ENCODE peak calls at places on chromosomes 11 and 22, in six cellular contexts. B is astrocyte of the spinal cord, I is adrenal gland, T is pancreas, S is body of pancreas, E is uterus. D is an unnamed sample.

GRCh38 chr22:26646158-26646557 is 11.2 kb upstream of the MIAT start:
- DNase-seq in B (no peak), I (no peak), T (no peak), S (no peak), E (no peak), D (peak)

GRCh38 chr11:14860511-14860910 is 31.5 kb downstream of the CYP2R1 start:
- DNase-seq in B (no peak), I (no peak), T (no peak), S (no peak), E (no peak), D (no peak)

GRCh38 chr11:26778000-26778757 is 56.3 kb upstream of the SLC5A12 start:
- DNase-seq in B (peak), I (no peak), T (no peak), S (no peak), E (peak), D (peak)

GRCh38 chr11:75078233-75078632 is 18.4 kb downstream of the OR2AT4 start:
- DNase-seq in B (peak), I (no peak), T (no peak), S (no peak), E (no peak), D (peak)

GRCh38 chr11:85791326-85791990 is 19.5 kb downstream of the SYTL2 start:
- DNase-seq in B (no peak), I (no peak), T (no peak), S (no peak), E (no peak), D (no peak)

GRCh38 chr11:46472662-46472994 is 81.1 kb upstream of the CHRM4 start:
- DNase-seq in B (no peak), I (peak), T (peak), S (peak), E (no peak), D (no peak)

GRCh38 chr11:123235117-123235686 is 40.2 kb upstream of the CLMP start:
- DNase-seq in B (no peak), I (peak), T (peak), S (peak), E (peak), D (peak)

GRCh38 chr22:46791201-46791731 is 28.8 kb downstream of the TBC1D22A start:
- DNase-seq in B (peak), I (peak), T (no peak), S (no peak), E (peak), D (peak)

GRCh38 chr11:67997460-67997921 is 6.4 kb downstream of the UNC93B1 start:
- DNase-seq in B (no peak), I (peak), T (no peak), S (no peak), E (no peak), D (no peak)

GRCh38 chr11:15873501-15873900 is 482.8 kb downstream of the SOX6 start:
- DNase-seq in B (no peak), I (no peak), T (no peak), S (no peak), E (no peak), D (no peak)

GRCh38 chr22:49728566-49729271 is 99.0 kb downstream of the BRD1 start:
- DNase-seq in B (no peak), I (no peak), T (no peak), S (no peak), E (no peak), D (no peak)

GRCh38 chr22:40036591-40037225 is 42.0 kb downstream of the FAM83F start:
- DNase-seq in B (peak), I (peak), T (peak), S (peak), E (peak), D (peak)

GRCh38 chr11:105975128-105975527 is 46.9 kb downstream of the MSANTD4 start:
- DNase-seq in B (peak), I (no peak), T (no peak), S (no peak), E (no peak), D (peak)

GRCh38 chr11:28289444-28289843 is 181.3 kb downstream of the METTL15 start:
- DNase-seq in B (peak), I (no peak), T (no peak), S (no peak), E (no peak), D (no peak)

GRCh38 chr11:112459001-112459400 is 198.3 kb upstream of the PLET1 start:
- DNase-seq in B (no peak), I (no peak), T (no peak), S (no peak), E (no peak), D (peak)

GRCh38 chr11:68974421-68975194 is 6.2 kb downstream of the MRGPRD start:
- DNase-seq in B (no peak), I (no peak), T (no peak), S (no peak), E (no peak), D (peak)

GRCh38 chr11:79400717-79401330 is 40.0 kb downstream of the TENM4 start:
- DNase-seq in B (peak), I (peak), T (peak), S (no peak), E (no peak), D (peak)

GRCh38 chr11:63574856-63575602 is 11.8 kb upstream of the PLAAT2 start:
- DNase-seq in B (peak), I (peak), T (no peak), S (no peak), E (peak), D (peak)

GRCh38 chr22:44685384-44686056 is 16.5 kb upstream of the PRR5 start:
- DNase-seq in B (no peak), I (peak), T (no peak), S (no peak), E (no peak), D (peak)

GRCh38 chr11:66851698-66852465 is 5.0 kb upstream of the LRFN4 start:
- DNase-seq in B (no peak), I (no peak), T (peak), S (no peak), E (no peak), D (no peak)

GRCh38 chr11:19405966-19406365 is 165.2 kb upstream of the E2F8 start:
- DNase-seq in B (no peak), I (no peak), T (no peak), S (no peak), E (no peak), D (no peak)

GRCh38 chr22:31613904-31614296 is 48.1 kb downstream of the PISD start:
- DNase-seq in B (no peak), I (no peak), T (no peak), S (no peak), E (no peak), D (no peak)

GRCh38 chr11:104402812-104403521 is 239.0 kb upstream of the PDGFD start:
- DNase-seq in B (no peak), I (no peak), T (no peak), S (no peak), E (no peak), D (no peak)

GRCh38 chr22:50576070-50576469 is 2.2 kb downstream of the CPT1B start:
- DNase-seq in B (peak), I (no peak), T (no peak), S (no peak), E (no peak), D (peak)

GRCh38 chr11:116513894-116514293 is 258.9 kb downstream of the BUD13 start:
- DNase-seq in B (peak), I (peak), T (no peak), S (no peak), E (no peak), D (peak)

GRCh38 chr22:23831781-23832180 is 7.0 kb downstream of the DERL3 start:
- DNase-seq in B (no peak), I (no peak), T (no peak), S (no peak), E (no peak), D (no peak)

GRCh38 chr11:19597194-19597593 is 115.4 kb upstream of the NAV2 start:
- DNase-seq in B (peak), I (no peak), T (no peak), S (no peak), E (no peak), D (peak)

DNA sequence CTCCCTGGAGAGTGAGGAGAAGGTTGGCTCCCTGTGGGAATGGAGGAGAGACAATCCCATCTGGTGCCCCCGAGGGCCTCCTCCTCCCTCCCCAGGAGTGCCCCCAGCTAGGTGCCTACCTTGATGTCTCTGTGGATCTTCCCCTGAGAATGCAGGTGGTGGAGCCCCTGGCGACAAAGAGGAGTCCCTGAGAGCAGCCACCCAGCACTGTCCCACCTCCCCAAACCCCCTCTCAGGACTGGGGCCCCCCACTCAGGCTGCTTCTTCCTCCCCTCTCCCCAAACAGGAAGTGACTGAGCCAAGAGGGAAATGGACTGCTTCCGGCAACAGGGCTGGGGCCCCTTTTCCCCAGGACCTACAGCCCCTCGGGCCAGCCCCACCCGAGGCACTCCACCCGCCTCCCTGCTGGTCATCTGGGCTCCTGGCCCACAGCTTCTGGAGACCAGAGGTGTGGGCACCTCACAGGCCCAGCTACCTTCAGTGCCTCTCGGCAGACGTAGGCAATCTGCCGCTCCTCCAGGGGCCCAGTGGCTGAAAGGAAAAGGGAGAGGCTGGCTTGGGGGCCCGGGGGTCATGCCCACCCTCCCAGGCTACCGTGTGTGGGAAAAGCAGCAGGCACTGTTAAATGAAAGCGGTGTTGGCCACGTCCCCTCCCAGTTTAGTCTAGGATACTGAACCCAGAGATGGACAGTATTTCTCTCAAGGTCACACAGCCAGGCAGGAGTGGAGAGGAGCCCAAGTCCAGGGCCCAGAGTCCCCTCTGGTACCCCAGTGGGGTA is 1.2 kb downstream of the MAP4K2 start:
- DNase-seq in B (no peak), I (no peak), T (peak), S (no peak), E (no peak), D (no peak)
- H3K4me3 ChIP-seq in B (peak), I (no peak), T (peak), S (no peak), E (peak), D (no peak)

GRCh38 chr22:28935713-28936112 is 52.3 kb downstream of the ZNRF3 start:
- DNase-seq in B (no peak), I (no peak), T (no peak), S (no peak), E (no peak), D (no peak)
- TF ChIP-seq CTCF in B (peak), I (no peak), T (no peak), S (no peak), E (no peak), D (no peak)

DNA sequence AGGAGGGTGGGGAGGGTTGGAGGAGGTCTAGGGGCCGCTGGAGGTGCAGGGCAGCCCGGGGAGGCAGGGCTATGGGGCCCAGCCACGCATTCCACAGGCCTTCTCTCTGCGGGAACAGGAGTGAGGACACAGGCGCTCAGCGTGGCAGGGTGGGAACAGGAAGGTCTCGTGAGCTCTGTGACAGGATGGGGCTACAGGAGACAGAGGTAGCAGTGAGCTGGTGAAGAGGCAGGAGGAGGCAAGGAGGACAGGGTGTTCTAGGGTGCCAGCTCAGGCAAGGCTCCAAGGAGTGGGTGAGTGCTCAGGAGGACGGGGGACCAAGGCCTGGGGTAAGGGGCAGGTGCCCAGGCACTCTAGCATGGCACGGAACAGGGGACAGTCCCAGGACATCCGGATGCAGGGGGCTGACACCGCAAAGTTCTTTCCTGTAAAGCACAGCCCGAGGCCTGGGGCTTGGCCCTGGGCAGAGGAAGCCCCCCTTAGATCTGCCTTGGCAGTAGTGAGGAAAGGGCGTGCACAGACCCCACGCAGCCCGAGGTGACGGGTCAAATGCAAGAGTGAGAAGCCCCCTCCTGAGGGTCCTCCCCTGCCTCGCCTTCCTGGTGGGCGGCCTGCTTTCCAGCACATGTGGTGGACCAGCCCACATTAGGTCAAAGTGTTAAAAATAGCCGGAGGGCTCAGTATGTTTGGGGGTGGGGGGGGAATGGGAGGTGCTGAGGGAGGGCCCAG is 4.7 kb upstream of the NEAT1 start:
- DNase-seq in B (peak), I (peak), T (peak), S (peak), E (peak), D (peak)
- H3K4me3 ChIP-seq in B (no peak), I (no peak), T (peak), S (no peak), E (peak), D (no peak)

DNA sequence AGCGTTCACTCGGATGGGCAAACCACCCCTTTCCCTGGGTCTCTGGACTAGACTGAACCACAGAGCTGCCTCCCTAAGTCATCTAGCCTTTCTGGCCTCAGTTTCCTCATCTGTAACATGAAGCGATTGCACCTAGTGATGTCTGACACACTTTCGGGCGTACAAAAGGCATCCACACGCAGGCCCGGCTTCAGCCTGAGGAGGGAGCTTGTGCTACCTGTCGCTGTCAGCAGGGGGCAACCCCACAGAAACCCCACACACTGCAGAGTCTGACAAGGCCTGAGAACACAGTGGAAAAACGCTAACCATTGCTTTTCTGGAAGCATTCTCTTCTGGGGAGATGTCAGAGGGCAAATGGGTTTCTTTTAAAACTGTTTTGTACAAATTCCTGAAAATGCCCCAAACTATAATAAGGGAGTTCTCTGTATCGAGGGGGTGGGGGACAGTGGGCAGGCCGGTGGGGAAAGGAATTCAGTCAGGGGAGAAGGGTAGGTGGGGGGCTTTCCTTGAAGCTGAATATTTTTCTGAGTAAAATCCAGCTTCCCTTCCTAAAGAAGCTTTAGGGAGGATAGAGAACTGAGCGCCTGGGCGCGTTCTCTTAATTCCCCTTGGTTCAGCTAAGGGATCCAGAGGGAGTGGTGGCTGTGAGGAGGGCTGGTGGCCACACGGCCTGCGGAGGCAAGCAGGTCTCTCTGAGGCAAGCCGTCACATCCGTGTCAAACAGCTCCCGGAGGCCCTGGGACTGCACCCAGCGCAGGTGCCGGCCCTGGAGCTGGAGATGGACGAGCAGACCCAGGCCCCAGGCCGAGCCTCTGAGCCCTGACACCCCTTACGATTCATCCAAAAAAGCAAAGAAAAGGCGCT is 552 bp downstream of the ELF5 start:
- DNase-seq in B (peak), I (peak), T (peak), S (peak), E (no peak), D (peak)
- TF ChIP-seq CTCF in B (peak), I (peak), T (peak), S (peak), E (peak), D (peak)

DNA sequence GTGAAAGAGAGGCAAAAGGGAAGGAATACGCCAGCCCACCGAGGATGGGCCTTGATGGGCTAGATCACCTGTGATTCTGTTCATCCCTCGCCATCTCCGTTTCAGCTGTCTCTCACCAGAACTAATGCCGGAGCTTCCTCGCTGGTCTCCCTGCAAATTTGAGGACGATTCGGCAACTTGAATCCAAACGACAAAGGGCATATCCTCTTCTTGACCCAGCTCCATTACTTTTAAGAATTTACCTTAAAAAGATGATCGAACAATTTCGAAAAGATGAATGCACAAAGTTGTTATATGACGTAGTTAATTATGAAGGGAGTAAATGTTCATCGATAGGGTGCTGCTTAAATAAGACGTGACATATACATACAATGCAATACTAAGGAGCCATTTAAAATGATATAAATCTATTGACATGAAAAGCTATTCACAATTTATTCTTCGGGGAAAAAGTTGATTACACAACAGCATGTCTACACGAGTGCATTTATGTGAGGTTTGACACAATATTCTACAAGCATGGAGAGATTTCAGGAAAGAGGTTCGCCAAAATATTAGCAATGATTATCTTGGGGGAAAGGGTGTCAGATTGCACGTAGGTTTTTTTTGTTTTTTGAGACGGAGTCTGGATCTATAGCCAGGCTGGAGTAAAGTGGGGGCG is 937 bp upstream of the FAM168A start:
- DNase-seq in B (no peak), I (no peak), T (no peak), S (no peak), E (no peak), D (no peak)
- H3K4me3 ChIP-seq in B (peak), I (peak), T (peak), S (peak), E (peak), D (peak)

DNA sequence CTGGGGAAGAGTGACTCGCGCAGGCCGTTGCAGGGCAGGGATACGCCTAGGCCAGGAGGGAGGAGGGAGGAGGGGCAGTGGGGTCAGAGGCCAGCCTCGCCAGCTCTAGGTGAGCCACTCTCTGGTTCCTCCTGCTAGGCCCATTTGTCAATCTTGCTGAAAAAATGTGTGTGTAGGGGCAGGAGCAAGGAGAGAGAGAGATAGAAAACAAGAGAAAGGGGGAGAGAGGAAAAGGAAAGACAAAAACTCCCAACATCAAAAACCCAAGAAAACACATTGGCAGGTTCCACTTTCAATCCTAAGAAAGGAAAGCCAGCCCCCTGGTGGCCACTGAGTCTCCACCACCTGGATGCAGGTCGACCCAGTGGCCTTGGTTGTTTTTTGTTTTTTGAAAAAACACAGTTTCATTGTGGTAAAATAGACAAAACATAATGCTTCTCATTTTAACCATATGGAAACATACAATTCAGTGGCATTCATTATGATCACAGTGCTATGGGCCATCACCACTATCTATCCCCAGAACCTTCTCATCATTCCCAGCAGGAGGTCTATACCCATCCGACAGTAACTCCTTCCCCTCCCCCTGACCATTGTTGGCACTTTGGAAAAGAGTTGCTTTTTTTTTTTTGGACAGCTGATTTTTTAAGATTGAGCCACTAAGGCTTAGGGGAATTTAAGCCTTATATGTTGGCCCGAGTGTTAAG is 10.9 kb downstream of the OMP start:
- DNase-seq in B (peak), I (no peak), T (peak), S (peak), E (no peak), D (peak)
- TF ChIP-seq CTCF in B (peak), I (peak), T (no peak), S (peak), E (peak), D (peak)

GRCh38 chr11:1852271-1852877 is 510 bp upstream of the LSP1 start:
- DNase-seq in B (no peak), I (no peak), T (peak), S (no peak), E (no peak), D (no peak)
- H3K4me3 ChIP-seq in B (no peak), I (no peak), T (no peak), S (no peak), E (no peak), D (no peak)

GRCh38 chr22:29603358-29604191 is at the start of gene NF2:
- DNase-seq in B (peak), I (peak), T (peak), S (peak), E (peak), D (peak)
- TF ChIP-seq CTCF in B (no peak), I (no peak), T (no peak), S (no peak), E (no peak), D (no peak)

DNA sequence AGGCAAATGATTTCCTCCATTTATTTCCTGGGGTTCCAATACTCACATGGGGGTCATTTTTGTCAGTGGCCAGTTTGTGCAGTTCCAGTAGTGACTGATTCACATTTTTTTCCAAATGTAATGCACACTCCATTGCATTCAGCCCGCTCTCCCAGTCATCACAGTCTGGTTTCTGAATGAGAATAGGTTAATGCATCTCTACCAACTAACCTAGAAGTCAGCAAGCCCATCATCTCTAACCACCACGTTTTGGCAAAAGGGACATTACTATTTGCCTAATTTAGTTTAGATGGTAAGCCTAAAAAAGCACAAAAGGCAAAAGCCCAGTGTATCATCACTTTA is 2.5 kb downstream of the FTH1 start:
- DNase-seq in B (no peak), I (no peak), T (no peak), S (no peak), E (no peak), D (no peak)
- H3K4me3 ChIP-seq in B (peak), I (no peak), T (peak), S (no peak), E (peak), D (peak)